ENCODE peak calls at places on chromosomes 7 and 10, in five cellular contexts. One of them, this sample, is unnamed.

GRCh38 chr10:35398355-35398754 is 62.0 kb downstream of the CCNY start:
- DNase-seq in K562: no peak
- DNase-seq in HepG2: no peak
- DNase-seq in A549: no peak
- DNase-seq in GM12878: no peak
- DNase-seq in this sample: no peak

GRCh38 chr7:2108501-2109250 is 124.1 kb downstream of the MAD1L1 start:
- DNase-seq in GM12878: no peak
- DNase-seq in K562: peak
- DNase-seq in HepG2: no peak
- DNase-seq in A549: no peak
- DNase-seq in this sample: no peak

GRCh38 chr10:16242446-16242845 is 194.4 kb upstream of the PTER start:
- DNase-seq in A549: no peak
- DNase-seq in K562: no peak
- DNase-seq in GM12878: no peak
- DNase-seq in HepG2: no peak
- DNase-seq in this sample: no peak

GRCh38 chr10:113463777-113464176 is 89.1 kb upstream of the HABP2 start:
- DNase-seq in GM12878: no peak
- DNase-seq in K562: no peak
- DNase-seq in A549: no peak
- DNase-seq in HepG2: peak
- DNase-seq in this sample: no peak

GRCh38 chr10:118543714-118544400 is 51.6 kb downstream of the PRLHR start:
- DNase-seq in HepG2: peak
- DNase-seq in A549: peak
- DNase-seq in K562: peak
- DNase-seq in GM12878: no peak
- DNase-seq in this sample: peak

GRCh38 chr7:132756482-132756990 is 180.3 kb upstream of the PLXNA4 start:
- DNase-seq in A549: no peak
- DNase-seq in HepG2: no peak
- DNase-seq in K562: no peak
- DNase-seq in GM12878: no peak
- DNase-seq in this sample: no peak

GRCh38 chr10:36630267-36630666 is 495.1 kb upstream of the ANKRD30A start:
- DNase-seq in HepG2: no peak
- DNase-seq in GM12878: no peak
- DNase-seq in A549: no peak
- DNase-seq in K562: no peak
- DNase-seq in this sample: no peak

GRCh38 chr7:76372984-76373833 is 14.4 kb upstream of the YWHAG start:
- DNase-seq in GM12878: no peak
- DNase-seq in K562: peak
- DNase-seq in A549: peak
- DNase-seq in HepG2: no peak
- DNase-seq in this sample: no peak

GRCh38 chr7:138875794-138876193 is 77.8 kb upstream of the ATP6V0A4 start:
- DNase-seq in A549: no peak
- DNase-seq in K562: no peak
- DNase-seq in GM12878: no peak
- DNase-seq in HepG2: no peak
- DNase-seq in this sample: no peak

GRCh38 chr10:11434323-11434722 is 177.1 kb downstream of the USP6NL start:
- DNase-seq in A549: peak
- DNase-seq in K562: peak
- DNase-seq in HepG2: peak
- DNase-seq in GM12878: no peak
- DNase-seq in this sample: peak

GRCh38 chr10:29795856-29796255 is 161.1 kb upstream of the SVIL start:
- DNase-seq in A549: no peak
- DNase-seq in HepG2: no peak
- DNase-seq in K562: no peak
- DNase-seq in GM12878: no peak
- DNase-seq in this sample: no peak

GRCh38 chr10:21920633-21921032 is 82.9 kb downstream of the DNAJC1 start:
- DNase-seq in K562: no peak
- DNase-seq in HepG2: no peak
- DNase-seq in A549: no peak
- DNase-seq in GM12878: no peak
- DNase-seq in this sample: no peak

GRCh38 chr7:416761-417624 is 102.7 kb downstream of the PDGFA start:
- DNase-seq in GM12878: no peak
- DNase-seq in K562: no peak
- DNase-seq in HepG2: no peak
- DNase-seq in A549: no peak
- DNase-seq in this sample: no peak

GRCh38 chr10:63268139-63268797 is 135.1 kb downstream of the NRBF2 start:
- DNase-seq in HepG2: peak
- DNase-seq in K562: no peak
- DNase-seq in A549: no peak
- DNase-seq in GM12878: no peak
- DNase-seq in this sample: peak

GRCh38 chr10:980468-980867 is 7.8 kb upstream of the GTPBP4 start:
- DNase-seq in K562: no peak
- DNase-seq in GM12878: no peak
- DNase-seq in HepG2: no peak
- DNase-seq in A549: no peak
- DNase-seq in this sample: no peak

GRCh38 chr7:76397409-76398183 is 11.9 kb downstream of the SSC4D start:
- DNase-seq in GM12878: peak
- DNase-seq in HepG2: no peak
- DNase-seq in K562: peak
- DNase-seq in A549: peak
- DNase-seq in this sample: peak

GRCh38 chr7:51665045-51665785 is 348.6 kb upstream of the COBL start:
- DNase-seq in K562: no peak
- DNase-seq in A549: no peak
- DNase-seq in GM12878: no peak
- DNase-seq in HepG2: no peak
- DNase-seq in this sample: no peak

GRCh38 chr10:46543379-46544014 is 13.0 kb downstream of the GPRIN2 start:
- DNase-seq in A549: no peak
- DNase-seq in GM12878: no peak
- DNase-seq in HepG2: no peak
- DNase-seq in K562: no peak
- DNase-seq in this sample: no peak

GRCh38 chr7:25804154-25804553 is 347.8 kb upstream of the NFE2L3 start:
- DNase-seq in K562: no peak
- DNase-seq in HepG2: no peak
- DNase-seq in GM12878: no peak
- DNase-seq in A549: no peak
- DNase-seq in this sample: no peak

GRCh38 chr10:13499150-13499549 is 29.7 kb downstream of the BEND7 start:
- DNase-seq in GM12878: no peak
- DNase-seq in K562: peak
- DNase-seq in HepG2: no peak
- DNase-seq in A549: no peak
- DNase-seq in this sample: no peak

GRCh38 chr10:28604567-28605536 is 71.9 kb downstream of the WAC start:
- DNase-seq in HepG2: no peak
- DNase-seq in GM12878: no peak
- DNase-seq in A549: no peak
- DNase-seq in K562: no peak
- DNase-seq in this sample: no peak

GRCh38 chr7:30463400-30464145 is 15.0 kb downstream of the NOD1 start:
- DNase-seq in K562: no peak
- DNase-seq in GM12878: peak
- DNase-seq in HepG2: no peak
- DNase-seq in A549: no peak
- DNase-seq in this sample: no peak

GRCh38 chr10:29130190-29130673 is 158.6 kb upstream of the LYZL1 start:
- DNase-seq in GM12878: no peak
- DNase-seq in A549: peak
- DNase-seq in K562: peak
- DNase-seq in HepG2: peak
- DNase-seq in this sample: peak

GRCh38 chr7:6395898-6396582 is 51.7 kb downstream of the DAGLB start:
- DNase-seq in HepG2: no peak
- DNase-seq in K562: no peak
- DNase-seq in GM12878: no peak
- DNase-seq in A549: no peak
- DNase-seq in this sample: no peak

GRCh38 chr7:6389728-6390127 is 58.0 kb downstream of the DAGLB start:
- DNase-seq in K562: no peak
- DNase-seq in A549: no peak
- DNase-seq in GM12878: no peak
- DNase-seq in HepG2: no peak
- DNase-seq in this sample: no peak

GRCh38 chr7:6394114-6394513 is 53.6 kb downstream of the DAGLB start:
- DNase-seq in K562: no peak
- DNase-seq in HepG2: no peak
- DNase-seq in GM12878: no peak
- DNase-seq in A549: no peak
- DNase-seq in this sample: no peak

GRCh38 chr7:6393667-6394056 is 54.1 kb downstream of the DAGLB start:
- DNase-seq in A549: no peak
- DNase-seq in HepG2: no peak
- DNase-seq in GM12878: no peak
- DNase-seq in K562: no peak
- DNase-seq in this sample: no peak

GRCh38 chr7:6392712-6393666 is 54.8 kb downstream of the DAGLB start:
- DNase-seq in A549: peak
- DNase-seq in GM12878: peak
- DNase-seq in HepG2: no peak
- DNase-seq in K562: peak
- DNase-seq in this sample: no peak
- TF ChIP-seq REST in A549: no peak
- TF ChIP-seq REST in GM12878: no peak
- TF ChIP-seq REST in HepG2: no peak
- TF ChIP-seq REST in K562: no peak
- TF ChIP-seq REST in this sample: no peak

DNA sequence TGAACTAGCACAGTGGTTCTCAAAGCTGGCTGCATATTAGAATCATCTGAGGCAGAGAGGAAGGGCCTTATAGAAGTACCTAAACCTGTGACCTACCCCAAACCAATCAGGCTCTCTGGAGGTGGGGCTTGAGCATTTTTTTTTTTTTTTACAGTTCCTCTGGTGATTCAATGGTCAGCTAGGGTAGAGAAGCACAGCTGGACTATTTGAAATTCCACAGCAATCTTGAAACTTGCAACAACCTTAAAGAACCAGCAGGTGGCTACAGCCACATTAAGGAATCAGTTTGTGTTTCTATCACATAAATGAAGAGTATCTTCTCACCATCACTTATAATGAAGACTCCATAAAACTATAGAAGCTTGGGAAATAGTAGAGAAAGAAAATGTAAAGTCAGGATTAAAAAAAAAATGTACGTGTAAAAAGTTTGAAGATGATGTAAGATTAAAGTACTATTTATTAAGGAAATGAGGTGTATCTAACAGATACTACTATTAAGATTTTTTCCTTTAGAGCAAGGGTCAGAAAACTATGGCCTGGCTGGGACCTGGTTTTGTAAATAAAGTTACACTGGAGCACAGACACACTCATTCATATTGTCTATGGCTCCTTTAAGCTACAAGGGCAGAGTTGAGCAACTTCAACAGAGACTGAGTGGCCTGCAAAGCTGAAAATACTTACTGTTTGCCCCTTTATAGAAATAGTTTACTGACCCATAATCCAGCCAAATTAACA is 3.8 kb downstream of the RTKN2 start:
- DNase-seq in A549: peak
- DNase-seq in GM12878: no peak
- DNase-seq in K562: peak
- DNase-seq in HepG2: peak
- DNase-seq in this sample: peak
- TF ChIP-seq JUNB in A549: no peak
- TF ChIP-seq JUNB in GM12878: no peak
- TF ChIP-seq JUNB in K562: no peak
- TF ChIP-seq JUNB in HepG2: no peak
- TF ChIP-seq JUNB in this sample: no peak

DNA sequence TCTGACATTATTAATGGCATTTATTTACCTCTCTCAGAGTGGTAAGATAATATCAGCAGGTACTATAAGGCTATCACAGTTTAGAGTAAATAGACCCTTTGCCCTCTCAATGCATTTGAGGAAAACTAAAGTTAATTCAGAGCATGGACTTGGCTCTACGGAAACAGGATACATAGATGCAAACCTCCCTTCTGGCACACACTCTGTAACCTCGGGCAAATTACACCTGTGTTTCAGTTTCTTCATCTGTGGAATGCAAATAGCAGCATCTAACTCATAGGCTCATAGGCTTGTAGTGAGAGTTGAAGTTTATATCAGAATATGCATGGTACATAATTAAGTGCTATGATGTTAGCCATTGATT is 5.6 kb downstream of the RAPGEF5 start:
- DNase-seq in HepG2: peak
- DNase-seq in K562: no peak
- DNase-seq in A549: no peak
- DNase-seq in GM12878: peak
- DNase-seq in this sample: no peak
- TF ChIP-seq REST in HepG2: no peak
- TF ChIP-seq REST in K562: no peak
- TF ChIP-seq REST in A549: no peak
- TF ChIP-seq REST in GM12878: no peak
- TF ChIP-seq REST in this sample: no peak

DNA sequence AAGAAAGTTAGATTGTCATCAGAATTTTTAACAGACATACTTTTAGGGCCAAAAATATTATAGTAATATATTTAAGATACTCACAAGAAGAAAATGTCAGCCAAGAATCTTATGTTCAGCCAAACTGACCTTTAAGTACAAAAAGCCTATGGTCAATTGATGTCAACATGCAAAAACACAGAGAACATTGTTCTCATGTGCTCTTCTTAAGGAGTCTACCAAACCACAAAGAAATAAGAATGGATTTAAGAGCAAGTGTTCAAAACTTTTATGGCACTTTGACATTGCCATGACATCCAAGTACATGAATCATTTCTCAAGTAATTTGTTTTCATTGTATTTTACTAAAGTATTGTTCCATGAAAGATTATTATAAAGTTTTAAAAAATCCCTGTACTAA is 180.4 kb downstream of the TMEM26 start:
- DNase-seq in K562: no peak
- DNase-seq in GM12878: no peak
- DNase-seq in HepG2: no peak
- DNase-seq in A549: no peak
- DNase-seq in this sample: no peak
- TF ChIP-seq JUNB in K562: no peak
- TF ChIP-seq JUNB in GM12878: no peak
- TF ChIP-seq JUNB in HepG2: no peak
- TF ChIP-seq JUNB in A549: no peak
- TF ChIP-seq JUNB in this sample: no peak

GRCh38 chr7:70259497-70259896 is 661.2 kb downstream of the AUTS2 start:
- DNase-seq in A549: no peak
- DNase-seq in K562: no peak
- DNase-seq in GM12878: no peak
- DNase-seq in HepG2: no peak
- DNase-seq in this sample: no peak
- TF ChIP-seq REST in A549: no peak
- TF ChIP-seq REST in K562: no peak
- TF ChIP-seq REST in GM12878: no peak
- TF ChIP-seq REST in HepG2: no peak
- TF ChIP-seq REST in this sample: no peak